ENCODE peak calls at places on chromosomes 12 and 14, in nine cellular contexts. Z is NB4, W is foreskin fibroblast, P is nephron progenitor cell, J is spleen, B is HFFc6, N is DND-41, E is transverse colon, K is GM06990. O is an unnamed sample.

GRCh38 chr12:74620932-74621331 is 83.3 kb downstream of the ATXN7L3B start:
- DNase-seq in Z (no peak), W (no peak), P (no peak), J (no peak), B (no peak), N (no peak), E (no peak), K (no peak), O (no peak)

GRCh38 chr12:32515137-32515860 is 115.9 kb downstream of the FGD4 start:
- DNase-seq in Z (no peak), W (no peak), P (no peak), J (no peak), B (no peak), N (no peak), E (no peak), K (no peak), O (no peak)

GRCh38 chr12:12010277-12011031 is 60.3 kb upstream of the BCL2L14 start:
- DNase-seq in Z (peak; percentile 98), W (peak; percentile 8), P (no peak), J (peak; percentile 86), B (peak; percentile 22), N (peak; percentile 76), E (peak; percentile 41), K (peak; percentile 87), O (no peak)

GRCh38 chr12:109247831-109248654 is 61.0 kb downstream of the FOXN4 start:
- DNase-seq in Z (no peak), W (no peak), P (no peak), J (peak; percentile 23), B (no peak), N (no peak), E (peak; percentile 70), K (no peak), O (no peak)

GRCh38 chr14:52417139-52417538 is 103.0 kb downstream of the PTGER2 start:
- DNase-seq in Z (no peak), W (no peak), P (no peak), J (no peak), B (no peak), N (no peak), E (no peak), K (no peak), O (no peak)

GRCh38 chr14:104694475-104694950 is 5.1 kb downstream of the INF2 start:
- DNase-seq in Z (no peak), W (no peak), P (no peak), J (no peak), B (no peak), N (no peak), E (no peak), K (no peak), O (no peak)

GRCh38 chr12:69024907-69025306 is 91.9 kb upstream of the CPM start:
- DNase-seq in Z (no peak), W (no peak), P (no peak), J (no peak), B (peak; percentile 57), N (no peak), E (no peak), K (no peak), O (no peak)

GRCh38 chr12:108967869-108968540 is 52.9 kb downstream of the SVOP start:
- DNase-seq in Z (peak; percentile 44), W (no peak), P (no peak), J (no peak), B (no peak), N (no peak), E (no peak), K (no peak), O (no peak)

GRCh38 chr14:103198429-103199140 is 75.3 kb downstream of the TNFAIP2 start:
- DNase-seq in Z (peak; percentile 48), W (peak; percentile 63), P (no peak), J (no peak), B (peak; percentile 17), N (no peak), E (no peak), K (no peak), O (no peak)

DNA sequence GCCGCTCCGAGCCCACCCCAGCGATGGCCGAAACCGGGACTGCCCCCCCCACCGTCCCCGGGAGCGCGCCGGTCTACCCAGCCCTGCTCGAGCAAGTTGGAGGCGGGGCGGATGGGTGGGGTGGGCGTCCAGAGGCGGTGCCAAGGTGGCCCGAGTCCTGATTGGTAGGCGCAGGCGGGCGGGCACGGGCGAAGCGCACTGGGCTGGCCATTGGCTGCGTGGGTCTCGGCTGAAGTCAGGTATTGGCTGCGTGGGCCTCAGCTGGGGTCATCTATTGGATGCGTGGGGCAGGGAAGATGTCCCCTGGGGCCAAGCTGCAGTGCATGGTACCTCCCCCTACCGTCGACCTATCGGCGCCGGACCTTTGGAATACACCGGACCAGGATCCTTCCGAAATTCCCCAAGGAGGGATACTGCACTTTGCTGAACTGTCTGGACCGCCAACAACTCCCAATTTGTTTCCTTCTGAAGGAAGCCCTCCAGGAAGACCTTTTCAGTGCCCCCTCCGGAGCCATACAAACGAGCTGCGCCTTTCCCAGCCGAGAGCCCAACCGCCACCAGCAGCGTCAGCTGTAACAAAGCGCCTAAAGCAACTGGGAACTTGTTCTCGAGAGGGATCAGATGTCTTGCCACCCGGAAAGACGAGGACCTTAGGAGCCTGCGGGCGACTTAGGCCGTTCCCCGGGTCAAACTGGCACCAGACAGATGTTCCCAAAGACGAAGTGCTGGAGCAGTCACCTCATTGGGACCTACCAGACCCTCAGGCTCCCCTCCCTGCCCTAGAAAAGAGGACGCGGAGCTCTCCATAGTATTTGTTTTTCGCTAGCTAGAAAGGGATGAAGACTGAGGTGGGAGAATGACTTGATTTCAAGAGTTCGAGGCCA is at the start of gene HOMEZ:
- DNase-seq in Z (peak; percentile 99), W (peak; percentile 99), P (peak; percentile 99), J (peak; percentile 98), B (peak; percentile 99), N (peak; percentile 99), E (peak; percentile 99), K (peak; percentile 98), O (peak; percentile 95)
- TF ChIP-seq CTCF in Z (no peak), W (no peak), P (no peak), J (no peak), B (peak; percentile 64), N (peak; percentile 20), E (no peak), K (no peak), O (no peak)

GRCh38 chr14:63204407-63205280 is at the start of gene RHOJ:
- DNase-seq in Z (no peak), W (no peak), P (peak; percentile 43), J (peak; percentile 66), B (no peak), N (no peak), E (peak; percentile 11), K (no peak), O (peak; percentile 41)

GRCh38 chr14:63205850-63206249 is 1.6 kb downstream of the RHOJ start:
- DNase-seq in Z (no peak), W (no peak), P (no peak), J (no peak), B (no peak), N (no peak), E (no peak), K (no peak), O (no peak)

GRCh38 chr14:63203015-63203414 is 1.2 kb upstream of the RHOJ start:
- DNase-seq in Z (no peak), W (no peak), P (no peak), J (no peak), B (no peak), N (no peak), E (no peak), K (no peak), O (no peak)

GRCh38 chr14:63205281-63205575 is 985 bp downstream of the RHOJ start:
- DNase-seq in Z (no peak), W (no peak), P (no peak), J (no peak), B (no peak), N (no peak), E (no peak), K (no peak), O (no peak)

DNA sequence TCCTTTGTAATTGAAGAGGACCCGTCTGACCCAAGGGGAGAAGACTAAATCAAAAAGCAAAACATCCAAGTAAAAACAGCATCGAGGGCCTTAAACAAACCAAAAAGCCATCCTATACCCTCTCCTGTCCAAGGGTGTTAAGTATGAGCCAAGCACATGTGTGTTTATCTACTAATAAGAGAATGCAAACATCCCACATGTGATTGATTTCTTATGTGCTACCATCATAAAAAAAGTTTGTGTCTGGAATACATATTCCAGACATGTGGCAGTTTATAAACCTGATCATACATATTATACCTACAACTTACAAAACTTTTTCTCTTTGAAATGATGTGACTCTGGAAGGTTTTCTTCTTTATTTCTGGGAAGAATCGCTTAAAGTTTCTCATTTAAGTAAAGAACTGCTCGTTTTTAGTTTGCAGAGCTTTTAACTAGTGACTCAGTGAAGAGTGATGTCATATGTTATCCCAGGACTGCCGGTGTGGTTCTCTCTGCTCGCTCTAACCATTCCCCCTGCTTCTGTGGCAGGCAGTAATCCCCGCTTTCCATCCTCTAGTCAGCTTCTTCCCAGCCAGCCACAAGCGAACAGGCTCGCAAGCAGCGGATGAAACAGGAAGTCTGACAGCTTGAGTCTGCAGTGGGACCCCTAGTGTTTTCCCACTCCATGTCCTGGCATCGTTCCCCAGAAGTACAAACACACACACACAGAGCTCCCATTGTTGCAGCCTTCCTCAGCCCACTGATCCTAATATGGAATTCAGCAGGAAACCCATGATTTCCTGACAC is 431 bp upstream of the RHOJ start:
- DNase-seq in Z (peak; percentile 4), W (peak; percentile 84), P (peak; percentile 59), J (peak; percentile 74), B (peak; percentile 94), N (no peak), E (peak; percentile 57), K (no peak), O (peak; percentile 55)
- TF ChIP-seq CTCF in Z (no peak), W (peak; percentile 29), P (peak; percentile 10), J (no peak), B (peak; percentile 43), N (no peak), E (no peak), K (no peak), O (peak; percentile 16)

GRCh38 chr14:93330609-93331000 is 2.2 kb downstream of the BTBD7 start:
- DNase-seq in Z (no peak), W (no peak), P (no peak), J (no peak), B (no peak), N (no peak), E (no peak), K (no peak), O (no peak)

GRCh38 chr14:93331375-93332031 is 1.3 kb downstream of the BTBD7 start:
- DNase-seq in Z (no peak), W (no peak), P (no peak), J (peak; percentile 87), B (no peak), N (no peak), E (peak; percentile 40), K (no peak), O (no peak)

GRCh38 chr14:93333631-93334095 is 827 bp upstream of the BTBD7 start:
- DNase-seq in Z (no peak), W (no peak), P (no peak), J (no peak), B (no peak), N (no peak), E (no peak), K (no peak), O (no peak)

GRCh38 chr14:93332032-93332852 is 594 bp downstream of the BTBD7 start:
- DNase-seq in Z (peak; percentile 83), W (peak; percentile 36), P (peak; percentile 77), J (peak; percentile 93), B (peak; percentile 9), N (peak; percentile 45), E (peak; percentile 73), K (peak; percentile 73), O (peak; percentile 53)

GRCh38 chr14:93332853-93333630 is at the start of gene BTBD7:
- DNase-seq in Z (peak; percentile 95), W (peak; percentile 96), P (peak; percentile 97), J (peak; percentile 99), B (peak; percentile 96), N (peak; percentile 95), E (peak; percentile 97), K (peak; percentile 98), O (peak; percentile 96)
- TF ChIP-seq CTCF in Z (no peak), W (no peak), P (no peak), J (no peak), B (peak; percentile 67), N (peak; percentile 35), E (peak; percentile 24), K (peak; percentile 16), O (peak; percentile 56)

GRCh38 chr12:39830862-39831520 is 211.4 kb upstream of the ABCD2 start:
- DNase-seq in Z (no peak), W (peak; percentile 29), P (no peak), J (no peak), B (no peak), N (no peak), E (no peak), K (no peak), O (no peak)
- TF ChIP-seq CTCF in Z (no peak), W (no peak), P (no peak), J (no peak), B (no peak), N (no peak), E (no peak), K (no peak), O (no peak)

O was measured in neural crest cell.